ENCODE peak calls at places on chromosome 3, in ten cellular contexts. V, Q, X, H, K, O, J, F, Y and T are unnamed samples.

GRCh38 chr3:182671942-182672341 is 121.4 kb upstream of the ATP11B start:
- DNase-seq in V (no peak), Q (no peak), X (no peak), H (no peak), K (peak), O (peak), J (no peak), F (peak), Y (no peak), T (no peak)

GRCh38 chr3:170808041-170808440 is 62.0 kb downstream of the RPL22L1 start:
- DNase-seq in V (no peak), Q (no peak), X (no peak), H (no peak), K (peak), O (no peak), J (no peak), F (no peak), Y (no peak), T (no peak)

GRCh38 chr3:101850327-101851048 is 1.2 kb downstream of the NFKBIZ start:
- DNase-seq in V (peak), Q (no peak), X (no peak), H (no peak), K (peak), O (peak), J (no peak), F (no peak), Y (no peak), T (no peak)

GRCh38 chr3:195466251-195466650 is 23.4 kb upstream of the ACAP2 start:
- DNase-seq in V (no peak), Q (no peak), X (no peak), H (no peak), K (peak), O (no peak), J (no peak), F (no peak), Y (no peak), T (no peak)

GRCh38 chr3:177905173-177905894 is 630.9 kb upstream of the KCNMB2 start:
- DNase-seq in V (peak), Q (no peak), X (no peak), H (no peak), K (peak), O (peak), J (no peak), F (no peak), Y (no peak), T (no peak)

GRCh38 chr3:153979419-153980251 is 141.6 kb upstream of the ARHGEF26 start:
- DNase-seq in V (no peak), Q (no peak), X (no peak), H (no peak), K (no peak), O (no peak), J (no peak), F (no peak), Y (no peak), T (no peak)

GRCh38 chr3:72830452-72831217 is 17.6 kb downstream of the SHQ1 start:
- DNase-seq in V (peak), Q (no peak), X (no peak), H (no peak), K (peak), O (peak), J (no peak), F (no peak), Y (no peak), T (no peak)

GRCh38 chr3:71759401-71759800 is 5.7 kb downstream of the GPR27 start:
- DNase-seq in V (no peak), Q (no peak), X (no peak), H (no peak), K (no peak), O (no peak), J (no peak), F (no peak), Y (no peak), T (no peak)

GRCh38 chr3:87122766-87123165 is 104.3 kb upstream of the CHMP2B start:
- DNase-seq in V (no peak), Q (no peak), X (no peak), H (no peak), K (no peak), O (no peak), J (no peak), F (no peak), Y (no peak), T (no peak)

GRCh38 chr3:162632672-162633071 is 1136.1 kb downstream of the OTOL1 start:
- DNase-seq in V (peak), Q (no peak), X (no peak), H (no peak), K (peak), O (peak), J (no peak), F (no peak), Y (no peak), T (no peak)

GRCh38 chr3:95627697-95628096 is 1186.7 kb upstream of the EPHA6 start:
- DNase-seq in V (no peak), Q (no peak), X (no peak), H (no peak), K (no peak), O (no peak), J (no peak), F (no peak), Y (no peak), T (no peak)

GRCh38 chr3:8658326-8659212 is 14.0 kb upstream of the SSUH2 start:
- DNase-seq in V (peak), Q (no peak), X (no peak), H (peak), K (peak), O (no peak), J (peak), F (no peak), Y (peak), T (no peak)

GRCh38 chr3:162710332-162711112 is 1213.9 kb downstream of the OTOL1 start:
- DNase-seq in V (no peak), Q (no peak), X (no peak), H (no peak), K (no peak), O (no peak), J (no peak), F (no peak), Y (no peak), T (no peak)

GRCh38 chr3:172104471-172105072 is 65.2 kb downstream of the FNDC3B start:
- DNase-seq in V (no peak), Q (peak), X (no peak), H (no peak), K (peak), O (no peak), J (no peak), F (no peak), Y (no peak), T (no peak)

GRCh38 chr3:42936157-42936981 is 30.4 kb downstream of the ZNF662 start:
- DNase-seq in V (no peak), Q (peak), X (no peak), H (peak), K (peak), O (peak), J (no peak), F (peak), Y (peak), T (no peak)

GRCh38 chr3:76756578-76756977 is 283.3 kb upstream of the ROBO2 start:
- DNase-seq in V (no peak), Q (no peak), X (no peak), H (no peak), K (no peak), O (no peak), J (no peak), F (no peak), Y (no peak), T (no peak)

GRCh38 chr3:169146866-169147245 is 516.7 kb downstream of the MECOM start:
- DNase-seq in V (peak), Q (no peak), X (no peak), H (no peak), K (no peak), O (peak), J (no peak), F (no peak), Y (no peak), T (no peak)

GRCh38 chr3:107824822-107825371 is 265.9 kb downstream of the CD47 start:
- DNase-seq in V (no peak), Q (no peak), X (no peak), H (no peak), K (no peak), O (no peak), J (no peak), F (no peak), Y (no peak), T (no peak)

DNA sequence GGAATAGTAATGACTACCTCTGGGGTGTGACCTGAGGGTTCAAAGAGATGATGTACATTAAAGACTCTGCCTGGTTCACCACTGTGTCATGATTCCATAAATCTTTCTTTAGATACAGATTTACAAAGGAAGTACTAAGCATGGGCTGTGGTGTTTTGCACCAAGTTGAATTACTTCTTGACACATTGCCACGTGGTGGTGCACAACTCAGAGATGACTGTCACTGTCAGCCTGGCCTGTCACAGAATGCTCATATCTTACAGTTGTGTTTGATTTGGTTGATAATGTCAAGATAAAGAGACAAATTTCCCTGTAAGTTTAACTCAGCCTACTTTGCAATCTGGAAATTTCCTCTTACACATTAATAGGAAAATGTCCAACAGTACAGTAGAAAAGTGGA is 3.2 kb downstream of the CTDSPL start:
- DNase-seq in V (peak), Q (no peak), X (no peak), H (no peak), K (no peak), O (no peak), J (no peak), F (no peak), Y (no peak), T (no peak)
- H3K27ac ChIP-seq in V (no peak), Q (no peak), X (no peak), H (no peak), K (no peak), O (no peak), J (no peak), F (no peak), Y (no peak), T (no peak)

GRCh38 chr3:189132125-189132744 is 39.5 kb upstream of the TPRG1 start:
- DNase-seq in V (peak), Q (no peak), X (peak), H (peak), K (peak), O (peak), J (no peak), F (no peak), Y (peak), T (no peak)
- H3K27ac ChIP-seq in V (peak), Q (no peak), X (no peak), H (no peak), K (peak), O (peak), J (peak), F (no peak), Y (no peak), T (no peak)

DNA sequence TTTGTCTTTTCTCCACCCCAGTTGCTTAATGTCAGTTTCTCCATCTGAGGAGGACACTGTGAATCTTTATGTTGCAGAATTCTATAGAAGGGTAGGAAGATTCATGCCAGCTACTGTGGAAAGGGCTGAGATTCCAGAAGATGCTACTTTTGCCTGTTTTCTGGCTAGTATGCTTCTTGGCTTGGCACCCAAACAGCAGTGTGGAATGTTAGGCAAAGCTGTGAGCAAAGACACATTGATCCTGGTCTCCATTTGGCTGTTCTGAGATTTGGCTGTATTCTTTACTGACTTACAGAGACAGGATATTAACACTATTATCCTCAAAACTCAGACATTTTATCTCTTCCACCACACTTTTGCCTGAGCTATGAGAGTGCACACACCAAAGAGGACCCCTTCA is 39.3 kb downstream of the PDHB start:
- DNase-seq in V (no peak), Q (no peak), X (no peak), H (no peak), K (no peak), O (no peak), J (no peak), F (no peak), Y (no peak), T (no peak)
- H3K27ac ChIP-seq in V (no peak), Q (peak), X (no peak), H (no peak), K (no peak), O (no peak), J (no peak), F (peak), Y (no peak), T (no peak)

DNA sequence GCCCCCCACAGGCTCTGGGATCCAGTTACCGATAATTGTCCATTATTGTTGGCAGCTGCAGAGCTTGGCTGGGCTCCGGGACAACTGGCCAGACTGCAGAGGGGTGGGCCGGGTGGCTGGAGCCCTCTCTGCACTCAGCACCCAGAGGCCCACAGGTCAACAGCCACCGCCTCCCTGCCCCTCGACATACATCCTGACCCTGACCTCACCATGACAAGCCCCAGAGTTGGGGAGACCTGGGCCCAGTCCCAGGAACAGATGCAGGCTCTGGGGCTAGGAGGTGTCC is 22.4 kb downstream of the PTH1R start:
- DNase-seq in V (no peak), Q (no peak), X (no peak), H (no peak), K (no peak), O (no peak), J (no peak), F (no peak), Y (peak), T (no peak)
- H3K27ac ChIP-seq in V (no peak), Q (no peak), X (no peak), H (no peak), K (no peak), O (no peak), J (no peak), F (no peak), Y (no peak), T (no peak)

GRCh38 chr3:28295819-28296364 is 52.6 kb upstream of the ZCWPW2 start:
- DNase-seq in V (no peak), Q (no peak), X (no peak), H (no peak), K (no peak), O (peak), J (no peak), F (no peak), Y (no peak), T (no peak)
- H3K27ac ChIP-seq in V (no peak), Q (no peak), X (no peak), H (no peak), K (no peak), O (no peak), J (no peak), F (no peak), Y (no peak), T (no peak)

GRCh38 chr3:194224937-194225422 is 89.0 kb downstream of the HES1 start:
- DNase-seq in V (no peak), Q (peak), X (no peak), H (no peak), K (no peak), O (no peak), J (no peak), F (no peak), Y (no peak), T (no peak)

GRCh38 chr3:194225988-194226663 is 90.2 kb downstream of the HES1 start:
- DNase-seq in V (no peak), Q (no peak), X (no peak), H (no peak), K (no peak), O (peak), J (no peak), F (no peak), Y (no peak), T (no peak)

GRCh38 chr3:194223951-194224350 is 88.0 kb downstream of the HES1 start:
- DNase-seq in V (no peak), Q (no peak), X (peak), H (no peak), K (no peak), O (no peak), J (no peak), F (no peak), Y (no peak), T (no peak)

GRCh38 chr3:194220776-194221735 is 85.1 kb downstream of the HES1 start:
- DNase-seq in V (peak), Q (no peak), X (no peak), H (no peak), K (no peak), O (peak), J (no peak), F (no peak), Y (no peak), T (peak)

DNA sequence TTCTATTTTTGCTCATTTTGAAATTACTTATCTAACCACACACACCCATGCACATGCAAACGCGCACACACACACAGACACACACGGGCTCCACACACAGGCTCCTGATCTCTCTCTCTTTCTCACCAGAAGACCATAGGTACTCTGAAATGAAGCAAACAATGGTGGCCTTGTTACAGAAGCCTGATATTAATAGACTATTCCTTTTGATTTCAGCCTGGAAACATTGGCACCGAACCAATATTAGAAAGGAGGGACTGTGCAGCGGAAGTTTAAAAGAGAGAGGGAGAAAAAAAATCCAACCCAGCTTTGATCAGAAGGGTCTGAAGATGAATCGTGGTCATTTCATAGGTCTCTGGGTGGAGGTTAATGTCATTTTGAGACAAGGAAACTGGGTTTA is 88.6 kb downstream of the HES1 start:
- DNase-seq in V (no peak), Q (no peak), X (no peak), H (no peak), K (no peak), O (no peak), J (no peak), F (no peak), Y (no peak), T (no peak)
- H3K27ac ChIP-seq in V (no peak), Q (no peak), X (peak), H (no peak), K (no peak), O (no peak), J (no peak), F (no peak), Y (no peak), T (no peak)

GRCh38 chr3:124905093-124905492 is 17.9 kb upstream of the ITGB5 start:
- DNase-seq in V (no peak), Q (no peak), X (no peak), H (no peak), K (no peak), O (no peak), J (no peak), F (no peak), Y (no peak), T (no peak)

GRCh38 chr3:124903896-124904879 is 17.0 kb upstream of the ITGB5 start:
- DNase-seq in V (no peak), Q (no peak), X (no peak), H (no peak), K (no peak), O (peak), J (no peak), F (no peak), Y (no peak), T (no peak)

DNA sequence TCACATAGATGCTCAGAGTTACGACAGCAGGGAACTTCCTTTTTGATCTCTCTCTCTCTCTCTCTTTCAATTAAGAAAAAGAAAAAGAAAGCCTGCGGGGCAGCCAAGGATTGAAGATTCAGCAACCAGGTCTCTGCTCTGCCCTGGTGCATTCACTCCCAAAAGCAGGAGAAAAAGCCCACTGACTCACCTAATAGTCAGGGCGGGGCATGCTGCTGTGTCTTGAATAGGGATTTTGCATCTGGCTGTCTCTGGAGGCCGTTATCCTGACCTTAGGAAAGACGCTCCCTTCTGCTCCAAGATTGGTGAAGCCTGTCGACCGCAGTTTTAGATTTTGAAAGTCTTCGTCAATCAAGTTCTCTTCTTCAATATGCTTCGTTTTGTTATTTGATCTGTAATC is 20.8 kb upstream of the ITGB5 start:
- DNase-seq in V (no peak), Q (peak), X (no peak), H (no peak), K (no peak), O (no peak), J (no peak), F (no peak), Y (no peak), T (no peak)
- H3K27ac ChIP-seq in V (no peak), Q (no peak), X (no peak), H (no peak), K (no peak), O (no peak), J (no peak), F (no peak), Y (no peak), T (no peak)

DNA sequence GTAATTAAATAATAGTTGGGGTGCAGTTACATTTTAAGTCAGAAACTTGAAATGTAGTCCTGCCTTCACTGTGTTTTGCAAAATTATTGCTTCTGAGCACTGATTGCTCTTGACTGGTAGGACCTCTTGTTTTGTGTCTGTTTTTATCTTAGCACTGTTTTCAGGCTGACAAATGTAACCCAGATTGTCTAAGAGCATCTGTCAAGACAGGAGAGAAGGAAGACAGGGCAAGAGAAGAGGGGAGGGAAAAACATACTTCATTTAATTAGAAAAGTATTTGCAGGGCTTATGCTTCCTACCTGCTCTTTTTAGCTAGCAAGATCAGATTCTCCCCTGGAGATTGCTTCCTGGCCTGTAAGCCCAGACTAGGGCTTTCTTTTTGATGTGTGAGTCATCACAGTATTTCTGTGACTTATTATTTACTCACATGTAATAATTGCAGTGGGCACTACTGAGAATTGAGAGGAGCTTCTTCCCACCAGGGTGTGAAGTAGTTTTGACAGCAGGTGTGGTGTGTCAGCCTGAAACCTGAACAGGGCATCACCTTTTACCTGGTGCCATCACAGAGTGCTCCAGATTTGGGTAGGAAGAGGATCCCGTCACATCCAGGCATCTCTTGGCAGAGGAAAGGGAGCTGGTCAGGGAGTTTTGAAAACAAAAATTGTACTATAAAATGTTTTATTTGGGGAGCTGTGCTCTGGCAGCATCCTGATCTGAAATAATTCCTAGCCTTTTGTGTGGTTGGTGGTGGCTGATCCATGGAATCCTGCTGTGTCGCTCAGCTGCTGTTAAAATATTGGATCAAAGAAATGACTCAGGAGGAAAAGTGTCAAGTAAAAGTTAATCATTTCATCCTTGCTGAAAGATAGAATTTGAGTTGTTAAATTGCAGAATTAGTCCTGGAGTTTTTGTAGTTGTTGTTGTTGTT is 98.2 kb downstream of the TMEM108 start:
- DNase-seq in V (peak), Q (no peak), X (no peak), H (no peak), K (peak), O (peak), J (no peak), F (no peak), Y (no peak), T (no peak)
- H3K27ac ChIP-seq in V (no peak), Q (no peak), X (no peak), H (no peak), K (no peak), O (no peak), J (no peak), F (no peak), Y (no peak), T (no peak)

GRCh38 chr3:128573160-128573559 is 77.5 kb downstream of the RPN1 start:
- DNase-seq in V (no peak), Q (no peak), X (no peak), H (no peak), K (no peak), O (no peak), J (no peak), F (no peak), Y (no peak), T (no peak)
- H3K27ac ChIP-seq in V (no peak), Q (no peak), X (no peak), H (no peak), K (no peak), O (no peak), J (no peak), F (no peak), Y (no peak), T (no peak)

GRCh38 chr3:9761919-9762318 is 7.8 kb downstream of the CAMK1 start:
- DNase-seq in V (no peak), Q (no peak), X (no peak), H (no peak), K (no peak), O (peak), J (no peak), F (no peak), Y (no peak), T (no peak)
- H3K27ac ChIP-seq in V (no peak), Q (no peak), X (no peak), H (no peak), K (no peak), O (no peak), J (no peak), F (no peak), Y (no peak), T (no peak)